ENCODE peak calls at places on chromosomes 13 and 19, in four cellular contexts. O, Q, F and E are unnamed samples.

GRCh38 chr13:49679244-49679643 is 12.0 kb downstream of the EBPL start:
- DNase-seq in F (peak; percentile 29), O (no peak), Q (no peak), E (no peak)

GRCh38 chr13:41133951-41134350 is 1.3 kb upstream of the KBTBD6 start:
- DNase-seq in F (no peak), Q (no peak), O (no peak), E (no peak)

GRCh38 chr19:10719466-10719961 is 1.6 kb downstream of the DNM2 start:
- DNase-seq in Q (no peak), O (no peak), F (peak; percentile 58), E (no peak)

GRCh38 chr19:3068071-3068470 is 5.8 kb upstream of the TLE5 start:
- DNase-seq in O (no peak), F (no peak), Q (no peak), E (no peak)

GRCh38 chr13:67574320-67575233 is 344.4 kb upstream of the PCDH9 start:
- DNase-seq in Q (no peak), F (no peak), O (no peak), E (no peak)

GRCh38 chr19:55600336-55601028 is 394 bp downstream of the ZNF524 start:
- DNase-seq in Q (no peak), F (no peak), O (no peak), E (no peak)

GRCh38 chr19:28523619-28524018 is 689.3 kb downstream of the UQCRFS1 start:
- DNase-seq in F (no peak), O (no peak), Q (no peak), E (no peak)

GRCh38 chr13:112859817-112860190 is 109.2 kb upstream of the MCF2L start:
- DNase-seq in F (no peak), Q (no peak), O (no peak), E (peak; percentile 65)

GRCh38 chr13:97235549-97236206 is 13.5 kb downstream of the MBNL2 start:
- DNase-seq in F (peak; percentile 87), Q (no peak), O (no peak), E (no peak)

GRCh38 chr19:2015611-2015950 is at the start of gene BTBD2:
- DNase-seq in O (peak; percentile 84), F (peak; percentile 66), Q (no peak), E (peak; percentile 52)

GRCh38 chr13:23792680-23793079 is 96.5 kb downstream of the MIPEP start:
- DNase-seq in F (no peak), Q (no peak), O (no peak), E (no peak)

GRCh38 chr19:3323026-3323425 is 43.4 kb upstream of the NFIC start:
- DNase-seq in Q (no peak), O (no peak), F (no peak), E (no peak)

GRCh38 chr19:35267818-35268545 is 780 bp upstream of the USF2 start:
- DNase-seq in Q (peak; percentile 69), O (peak; percentile 83), F (peak; percentile 78), E (peak; percentile 54)

GRCh38 chr19:58356971-58357797 is 3.9 kb upstream of the A1BG start:
- DNase-seq in O (peak; percentile 31), F (no peak), Q (no peak), E (no peak)

GRCh38 chr13:33263976-33264619 is 21.5 kb downstream of the STARD13 start:
- DNase-seq in O (no peak), Q (no peak), F (no peak), E (no peak)

GRCh38 chr13:100434010-100434763 is 154.4 kb downstream of the GGACT start:
- DNase-seq in O (no peak), Q (no peak), F (no peak), E (no peak)

GRCh38 chr19:52741951-52742485 is 7.2 kb upstream of the ZNF611 start:
- DNase-seq in Q (no peak), F (no peak), O (no peak), E (no peak)

DNA sequence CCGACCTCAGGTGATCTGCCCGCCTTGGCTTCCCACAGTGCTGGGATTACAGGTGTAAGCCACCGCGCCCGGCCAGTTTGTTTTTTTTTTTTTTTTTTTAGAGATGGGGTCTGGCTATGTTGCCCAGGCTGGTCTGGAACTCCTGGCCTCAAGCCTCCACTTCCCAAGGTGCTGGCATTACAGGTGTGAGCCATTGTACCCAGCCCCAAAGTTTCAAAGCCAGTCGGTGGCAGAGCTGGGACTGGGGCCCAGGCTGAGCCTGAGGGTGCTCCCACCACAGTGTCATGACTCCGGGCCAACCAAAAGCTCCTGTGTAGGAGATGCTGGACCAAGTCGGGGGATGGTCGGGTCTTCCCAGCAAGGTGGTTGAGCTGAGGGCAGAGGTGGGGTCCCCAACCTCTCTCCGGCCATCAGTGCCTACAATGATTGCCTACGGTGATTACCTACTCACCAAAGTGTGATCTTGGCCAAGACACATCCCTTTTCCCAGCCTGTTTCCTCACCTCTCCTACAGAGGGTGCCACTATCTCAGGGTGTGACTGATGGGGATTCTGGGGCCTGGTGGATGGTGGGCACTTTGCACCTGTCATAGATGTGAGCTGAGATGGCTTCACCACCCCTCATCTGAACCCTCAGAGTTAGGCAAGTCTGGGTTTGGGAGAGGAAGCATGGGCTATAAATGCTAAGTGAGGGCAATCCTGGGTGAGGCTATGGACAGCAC is 5.9 kb upstream of the SAMD1 start:
- DNase-seq in O (no peak), Q (no peak), F (no peak), E (no peak)
- TF ChIP-seq CTCF in O (no peak), Q (no peak), F (no peak), E (no peak)

DNA sequence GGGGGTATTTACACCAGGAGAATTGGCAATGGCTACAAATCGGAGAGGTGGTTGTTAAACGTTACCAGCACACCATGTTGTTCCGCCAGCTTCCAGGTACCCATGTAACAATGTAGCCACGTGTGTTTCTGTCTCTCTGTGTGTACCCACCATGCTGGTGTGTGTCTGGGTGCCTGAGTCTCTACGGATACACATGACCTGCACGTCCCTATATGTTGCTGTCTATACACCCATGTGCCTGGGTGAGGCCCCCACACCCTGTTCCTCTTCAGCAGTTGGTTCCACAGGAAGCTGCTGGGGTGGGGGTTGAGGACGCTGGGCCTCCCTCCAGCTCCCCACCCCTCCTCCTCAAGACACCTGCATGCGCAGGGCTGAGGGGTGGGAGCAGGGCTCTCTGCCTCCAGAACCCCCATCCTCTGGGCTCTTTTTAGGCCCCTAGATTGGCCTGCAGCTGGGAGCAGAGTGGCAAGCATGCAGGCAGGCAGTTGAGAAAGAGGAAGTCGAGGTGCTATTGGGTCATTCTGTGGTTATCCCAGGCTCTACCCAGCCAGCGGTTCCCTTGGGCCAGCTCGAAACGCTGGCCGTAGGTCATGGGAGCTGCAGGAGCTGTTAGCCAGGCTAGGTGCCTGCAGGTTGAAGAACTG is at the start of gene ARHGEF18:
- DNase-seq in F (no peak), Q (no peak), O (no peak), E (no peak)
- H3K4me1 ChIP-seq in F (peaks cover 12% of the 10 kb centered on the region), Q (no peaks in the 10 kb centered on the region), O (no peaks in the 10 kb centered on the region), E (no peaks in the 10 kb centered on the region)

DNA sequence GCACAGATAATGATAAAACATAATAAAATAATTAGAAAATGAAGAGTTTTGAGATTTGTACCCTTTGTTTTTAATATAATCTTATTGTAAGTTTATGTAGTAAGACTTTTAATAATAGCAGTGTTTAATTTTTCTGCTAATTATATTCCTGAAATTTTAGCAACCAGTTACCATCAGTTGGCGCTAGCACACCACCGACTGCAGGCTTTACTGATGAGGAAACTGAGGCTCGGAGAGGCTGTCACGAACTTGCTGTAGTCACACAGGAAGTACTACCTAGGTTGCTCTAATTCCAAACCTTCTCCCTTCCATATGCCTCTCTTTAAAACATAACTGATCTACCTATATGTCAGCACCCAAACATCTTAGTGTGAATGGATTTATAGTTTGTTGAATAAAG is 1.0 kb upstream of the RFXAP start:
- DNase-seq in Q (no peak), F (no peak), O (no peak), E (no peak)
- TF ChIP-seq CTCF in Q (no peak), F (no peak), O (no peak), E (no peak)

GRCh38 chr19:18510216-18510615 is 11.7 kb downstream of the ELL start:
- DNase-seq in O (no peak), F (no peak), Q (no peak), E (no peak)

GRCh38 chr19:18515959-18516358 is 5.9 kb downstream of the ELL start:
- DNase-seq in F (no peak), Q (no peak), O (no peak), E (no peak)

GRCh38 chr19:18517606-18518005 is 4.3 kb downstream of the ELL start:
- DNase-seq in O (no peak), F (no peak), Q (no peak), E (no peak)

GRCh38 chr19:18514800-18515682 is 6.8 kb downstream of the ELL start:
- DNase-seq in F (peak; percentile 64), Q (no peak), O (peak; percentile 76), E (no peak)

DNA sequence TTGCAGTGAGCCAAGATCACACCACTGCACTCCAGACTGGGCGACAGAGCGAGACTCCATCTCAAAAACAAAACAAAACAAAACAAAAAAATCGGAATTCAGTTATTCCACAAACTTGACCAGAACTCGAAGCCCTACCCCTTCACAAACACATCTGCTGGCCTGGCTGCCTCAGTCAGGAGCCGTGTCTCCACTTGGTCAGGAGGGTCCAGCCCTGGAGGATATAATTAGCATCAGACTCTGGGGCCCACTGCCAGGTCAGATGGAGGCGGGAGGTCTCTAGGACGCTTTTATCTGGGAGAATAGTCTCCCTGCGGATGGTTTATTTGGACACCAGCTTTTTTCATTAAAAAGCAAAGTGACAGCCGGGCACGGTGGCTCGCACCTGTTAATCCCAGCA is 8.0 kb downstream of the ELL start:
- DNase-seq in Q (no peak), O (peak; percentile 67), F (no peak), E (no peak)
- H3K4me1 ChIP-seq in Q (no peaks in the 10 kb centered on the region), O (peaks cover 29% of the 10 kb centered on the region), F (peaks cover 54% of the 10 kb centered on the region), E (peaks cover 18% of the 10 kb centered on the region)

DNA sequence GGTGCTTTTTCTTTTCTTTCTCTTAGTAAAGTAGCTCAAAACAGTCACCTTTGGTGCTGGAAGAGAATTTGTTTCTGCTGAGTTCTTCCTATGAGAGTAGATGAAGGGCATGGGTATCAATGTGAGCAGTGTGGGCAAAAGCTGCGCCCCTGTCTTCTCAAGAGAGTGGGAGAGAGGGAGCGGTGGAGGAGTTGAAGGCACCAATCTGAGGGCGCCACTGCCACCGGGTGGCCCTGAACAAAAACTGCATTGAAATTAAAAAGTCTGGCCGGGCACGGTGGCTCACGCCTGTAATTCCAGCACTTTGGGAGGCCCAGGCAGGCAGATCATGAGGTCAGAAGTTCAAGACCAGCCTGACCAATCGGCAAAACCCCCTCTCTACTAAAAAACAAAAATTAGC is 28.7 kb upstream of the EPHX3 start:
- DNase-seq in Q (no peak), O (no peak), F (no peak), E (no peak)
- TF ChIP-seq CTCF in Q (no peak), O (no peak), F (no peak), E (no peak)

DNA sequence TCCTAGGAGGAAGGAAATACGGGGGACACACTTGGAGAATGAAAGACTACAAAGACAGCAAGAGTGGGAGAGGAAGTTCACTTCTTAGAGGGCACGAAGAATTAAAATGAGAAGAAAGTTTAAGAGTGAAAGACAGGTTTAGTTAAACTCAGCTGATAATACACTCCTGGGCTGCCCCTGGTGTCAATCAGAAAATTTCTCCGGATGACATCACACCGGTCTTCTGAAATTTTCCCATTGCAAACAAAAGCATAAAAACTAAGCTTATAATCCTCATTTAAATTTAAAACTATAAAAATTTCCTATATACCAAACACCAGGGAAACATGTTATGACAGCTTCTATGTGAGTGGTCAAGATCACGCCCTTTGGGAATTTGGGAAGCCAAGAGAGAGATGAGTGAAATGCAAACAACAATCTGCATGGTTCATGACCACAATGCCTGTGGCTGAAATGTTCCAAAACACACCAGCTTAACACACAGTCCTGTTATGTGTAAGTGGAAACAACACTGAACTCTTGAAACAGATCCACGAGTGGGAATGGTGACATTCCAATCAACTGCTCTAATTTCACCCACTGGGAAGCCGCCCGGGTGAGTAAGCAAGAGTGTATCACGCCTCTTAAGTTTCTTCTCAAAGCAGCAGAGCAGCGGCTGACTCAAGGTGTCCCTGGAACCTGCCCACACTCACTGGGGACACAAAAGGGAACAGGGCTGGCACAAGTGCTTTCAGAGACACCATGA is 49.0 kb downstream of the BRD4 start:
- DNase-seq in O (no peak), F (no peak), Q (no peak), E (no peak)
- H3K4me1 ChIP-seq in O (peaks cover 62% of the 10 kb centered on the region), F (peaks cover 81% of the 10 kb centered on the region), Q (peaks cover 29% of the 10 kb centered on the region), E (peaks cover 9% of the 10 kb centered on the region)